ENCODE peak calls at places on chromosomes 3 and 15, in five cellular contexts. One of them, this sample, is unnamed.

GRCh38 chr15:90086868-90087268 is 15.4 kb downstream of the IDH2 start:
- DNase-seq in cardiac muscle cell: peak
- DNase-seq in AG04450: no peak
- DNase-seq in GM12865: peak
- DNase-seq in mammary epithelial cell: peak
- DNase-seq in this sample: no peak

GRCh38 chr3:56125358-56126005 is 342.8 kb downstream of the ERC2 start:
- DNase-seq in cardiac muscle cell: peak
- DNase-seq in AG04450: peak
- DNase-seq in GM12865: no peak
- DNase-seq in mammary epithelial cell: peak
- DNase-seq in this sample: peak

GRCh38 chr15:32878849-32879795 is 161.3 kb downstream of the GREM1 start:
- DNase-seq in cardiac muscle cell: no peak
- DNase-seq in AG04450: no peak
- DNase-seq in GM12865: no peak
- DNase-seq in mammary epithelial cell: no peak
- DNase-seq in this sample: no peak

GRCh38 chr3:100254168-100254777 is 6.5 kb upstream of the TBC1D23 start:
- DNase-seq in cardiac muscle cell: peak
- DNase-seq in AG04450: peak
- DNase-seq in GM12865: peak
- DNase-seq in mammary epithelial cell: peak
- DNase-seq in this sample: no peak

GRCh38 chr3:106821801-106822200 is 555.4 kb upstream of the CCDC54 start:
- DNase-seq in cardiac muscle cell: no peak
- DNase-seq in AG04450: no peak
- DNase-seq in GM12865: no peak
- DNase-seq in mammary epithelial cell: no peak
- DNase-seq in this sample: no peak

GRCh38 chr15:60297047-60297446 is 100.7 kb downstream of the ANXA2 start:
- DNase-seq in cardiac muscle cell: no peak
- DNase-seq in AG04450: no peak
- DNase-seq in GM12865: peak
- DNase-seq in mammary epithelial cell: peak
- DNase-seq in this sample: no peak

GRCh38 chr3:87120221-87120620 is 106.9 kb upstream of the CHMP2B start:
- DNase-seq in cardiac muscle cell: no peak
- DNase-seq in AG04450: no peak
- DNase-seq in GM12865: no peak
- DNase-seq in mammary epithelial cell: no peak
- DNase-seq in this sample: no peak

GRCh38 chr3:23258110-23258509 is 55.0 kb downstream of the UBE2E2 start:
- DNase-seq in cardiac muscle cell: no peak
- DNase-seq in AG04450: no peak
- DNase-seq in GM12865: no peak
- DNase-seq in mammary epithelial cell: no peak
- DNase-seq in this sample: no peak

GRCh38 chr3:152444029-152444641 is 175.4 kb downstream of the MBNL1 start:
- DNase-seq in cardiac muscle cell: peak
- DNase-seq in AG04450: peak
- DNase-seq in GM12865: peak
- DNase-seq in mammary epithelial cell: peak
- DNase-seq in this sample: peak

GRCh38 chr15:96270581-96271172 is 59.8 kb upstream of the NR2F2 start:
- DNase-seq in cardiac muscle cell: peak
- DNase-seq in AG04450: no peak
- DNase-seq in GM12865: no peak
- DNase-seq in mammary epithelial cell: peak
- DNase-seq in this sample: no peak

GRCh38 chr15:89433686-89434085 is 62.7 kb downstream of the RHCG start:
- DNase-seq in cardiac muscle cell: no peak
- DNase-seq in AG04450: no peak
- DNase-seq in GM12865: no peak
- DNase-seq in mammary epithelial cell: no peak
- DNase-seq in this sample: no peak

GRCh38 chr3:146625117-146625775 is 20.1 kb upstream of the PLSCR5 start:
- DNase-seq in cardiac muscle cell: peak
- DNase-seq in AG04450: no peak
- DNase-seq in GM12865: no peak
- DNase-seq in mammary epithelial cell: no peak
- DNase-seq in this sample: no peak

GRCh38 chr15:85955501-85956391 is 123.9 kb upstream of the AGBL1 start:
- DNase-seq in cardiac muscle cell: no peak
- DNase-seq in AG04450: no peak
- DNase-seq in GM12865: peak
- DNase-seq in mammary epithelial cell: peak
- DNase-seq in this sample: no peak
- TF ChIP-seq CTCF in cardiac muscle cell: no peak
- TF ChIP-seq CTCF in AG04450: no peak
- TF ChIP-seq CTCF in GM12865: no peak
- TF ChIP-seq CTCF in mammary epithelial cell: no peak
- TF ChIP-seq CTCF in this sample: no peak

DNA sequence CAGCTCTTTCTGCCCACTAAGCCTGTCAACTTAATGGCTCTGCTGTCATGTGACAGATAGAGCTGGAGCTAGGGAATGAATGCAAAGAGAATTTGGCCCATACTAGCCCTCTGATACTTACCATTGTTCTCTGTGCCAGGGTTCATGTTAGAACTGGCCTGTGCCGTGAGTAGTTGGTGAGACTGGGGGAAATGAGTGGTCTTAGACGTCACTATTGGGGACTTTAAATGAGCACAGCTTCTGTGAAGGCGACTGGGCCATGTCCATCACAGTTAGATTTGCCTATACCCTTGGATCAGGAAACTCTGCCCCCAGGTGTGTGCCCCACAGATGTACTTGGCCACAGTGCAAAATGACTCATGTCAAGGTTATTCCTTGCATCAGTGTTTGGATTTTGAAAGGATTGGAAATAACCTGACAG is 124.9 kb downstream of the PTPRG start:
- DNase-seq in cardiac muscle cell: no peak
- DNase-seq in AG04450: no peak
- DNase-seq in GM12865: no peak
- DNase-seq in mammary epithelial cell: peak
- DNase-seq in this sample: no peak
- TF ChIP-seq CTCF in cardiac muscle cell: no peak
- TF ChIP-seq CTCF in AG04450: no peak
- TF ChIP-seq CTCF in GM12865: no peak
- TF ChIP-seq CTCF in mammary epithelial cell: peak
- TF ChIP-seq CTCF in this sample: no peak

DNA sequence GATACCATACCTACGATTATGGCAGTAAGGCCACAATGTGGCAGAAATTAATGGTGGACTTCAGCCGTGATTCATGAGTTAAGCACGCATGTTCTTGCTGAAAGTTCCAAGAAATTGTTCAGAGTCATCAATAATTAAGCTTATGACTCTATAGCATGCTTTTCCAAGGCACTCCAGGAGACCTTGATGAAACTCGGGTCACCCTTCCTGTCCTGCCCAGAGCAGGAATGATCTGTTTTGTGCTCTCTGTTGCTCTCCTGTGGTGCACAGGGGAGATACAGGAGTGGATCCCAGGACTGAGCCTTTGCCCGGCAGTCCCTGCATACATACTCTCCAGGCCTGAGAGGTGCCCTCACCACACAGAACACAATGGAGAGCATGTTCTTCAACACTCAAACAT is 141.6 kb upstream of the SLC2A2 start:
- DNase-seq in cardiac muscle cell: peak
- DNase-seq in AG04450: no peak
- DNase-seq in GM12865: no peak
- DNase-seq in mammary epithelial cell: no peak
- DNase-seq in this sample: no peak
- TF ChIP-seq CTCF in cardiac muscle cell: peak
- TF ChIP-seq CTCF in AG04450: peak
- TF ChIP-seq CTCF in GM12865: no peak
- TF ChIP-seq CTCF in mammary epithelial cell: peak
- TF ChIP-seq CTCF in this sample: peak

GRCh38 chr15:31455499-31455898 is 128.9 kb downstream of the KLF13 start:
- DNase-seq in cardiac muscle cell: no peak
- DNase-seq in AG04450: no peak
- DNase-seq in GM12865: peak
- DNase-seq in mammary epithelial cell: no peak
- DNase-seq in this sample: no peak
- TF ChIP-seq CTCF in cardiac muscle cell: peak
- TF ChIP-seq CTCF in AG04450: peak
- TF ChIP-seq CTCF in GM12865: peak
- TF ChIP-seq CTCF in mammary epithelial cell: no peak
- TF ChIP-seq CTCF in this sample: no peak

DNA sequence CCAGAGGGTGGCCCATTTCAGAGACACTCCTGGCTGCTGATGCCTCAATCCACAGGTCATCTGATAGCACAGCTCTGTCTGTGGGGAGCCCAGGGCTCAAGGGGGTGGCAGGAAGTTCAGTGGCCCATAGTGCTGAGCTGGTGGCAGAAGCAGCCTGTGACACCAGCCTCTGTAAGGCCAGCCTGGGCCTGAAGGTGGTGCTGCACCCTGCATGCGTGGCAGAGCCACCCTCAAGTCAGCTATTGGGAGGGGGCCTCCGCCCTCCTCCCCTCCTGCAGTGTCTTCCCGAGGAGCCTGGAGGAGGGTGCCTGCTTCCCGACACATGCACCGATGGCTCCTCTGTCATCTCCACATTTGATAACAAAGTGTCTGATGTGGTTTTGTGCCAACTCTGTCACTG is 3.0 kb downstream of the PLA1A start:
- DNase-seq in cardiac muscle cell: no peak
- DNase-seq in AG04450: no peak
- DNase-seq in GM12865: peak
- DNase-seq in mammary epithelial cell: no peak
- DNase-seq in this sample: no peak
- TF ChIP-seq CTCF in cardiac muscle cell: peak
- TF ChIP-seq CTCF in AG04450: peak
- TF ChIP-seq CTCF in GM12865: peak
- TF ChIP-seq CTCF in mammary epithelial cell: peak
- TF ChIP-seq CTCF in this sample: peak

GRCh38 chr15:51103330-51103729 is 8.6 kb upstream of the TNFAIP8L3 start:
- DNase-seq in cardiac muscle cell: peak
- DNase-seq in AG04450: peak
- DNase-seq in GM12865: no peak
- DNase-seq in mammary epithelial cell: peak
- DNase-seq in this sample: no peak

GRCh38 chr15:51098331-51098619 is 3.6 kb upstream of the TNFAIP8L3 start:
- DNase-seq in cardiac muscle cell: no peak
- DNase-seq in AG04450: no peak
- DNase-seq in GM12865: no peak
- DNase-seq in mammary epithelial cell: no peak
- DNase-seq in this sample: no peak

GRCh38 chr15:51097553-51098330 is 3.0 kb upstream of the TNFAIP8L3 start:
- DNase-seq in cardiac muscle cell: peak
- DNase-seq in AG04450: no peak
- DNase-seq in GM12865: no peak
- DNase-seq in mammary epithelial cell: peak
- DNase-seq in this sample: no peak

GRCh38 chr15:51099185-51099584 is 4.5 kb upstream of the TNFAIP8L3 start:
- DNase-seq in cardiac muscle cell: no peak
- DNase-seq in AG04450: no peak
- DNase-seq in GM12865: no peak
- DNase-seq in mammary epithelial cell: no peak
- DNase-seq in this sample: no peak

GRCh38 chr15:51100785-51101489 is 6.2 kb upstream of the TNFAIP8L3 start:
- DNase-seq in cardiac muscle cell: no peak
- DNase-seq in AG04450: no peak
- DNase-seq in GM12865: no peak
- DNase-seq in mammary epithelial cell: no peak
- DNase-seq in this sample: no peak
- TF ChIP-seq CTCF in cardiac muscle cell: no peak
- TF ChIP-seq CTCF in AG04450: no peak
- TF ChIP-seq CTCF in GM12865: no peak
- TF ChIP-seq CTCF in mammary epithelial cell: no peak
- TF ChIP-seq CTCF in this sample: no peak

DNA sequence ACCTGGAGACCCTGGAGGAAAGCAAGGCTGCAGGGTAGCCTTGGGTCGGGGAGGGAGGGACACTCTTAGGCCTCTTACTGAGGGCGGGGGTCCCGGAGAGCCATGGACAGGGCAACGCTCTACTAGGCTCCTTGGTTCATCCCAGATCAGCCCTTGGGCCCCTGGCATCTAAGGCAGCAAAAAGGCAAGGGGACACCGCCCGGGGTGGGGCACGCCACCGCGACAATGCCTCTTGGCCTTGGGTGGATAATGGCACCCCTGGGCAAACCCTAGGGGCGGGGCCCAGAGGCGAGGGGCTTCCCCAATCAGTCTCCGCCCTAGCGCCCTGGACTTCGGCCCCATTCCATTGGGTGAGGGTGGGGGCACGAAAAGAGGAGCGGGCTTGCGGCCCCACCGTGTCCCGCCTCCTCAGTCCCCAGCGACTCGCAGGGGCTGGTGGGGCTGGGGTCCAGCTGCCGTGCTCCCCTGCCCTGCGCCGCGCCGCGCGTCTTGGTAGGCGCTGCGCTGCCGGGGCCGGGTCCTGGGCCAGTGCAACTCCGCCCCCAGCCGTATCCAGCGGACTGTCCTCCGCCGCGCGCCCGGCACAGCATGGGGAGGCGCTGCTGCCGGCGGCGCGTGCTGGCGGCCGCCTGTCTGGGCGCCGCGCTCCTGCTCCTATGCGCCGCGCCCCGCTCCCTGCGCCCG is at the start of gene CHST13:
- DNase-seq in cardiac muscle cell: peak
- DNase-seq in AG04450: no peak
- DNase-seq in GM12865: no peak
- DNase-seq in mammary epithelial cell: peak
- DNase-seq in this sample: no peak
- TF ChIP-seq CTCF in cardiac muscle cell: no peak
- TF ChIP-seq CTCF in AG04450: no peak
- TF ChIP-seq CTCF in GM12865: no peak
- TF ChIP-seq CTCF in mammary epithelial cell: no peak
- TF ChIP-seq CTCF in this sample: no peak

GRCh38 chr3:190605385-190605784 is 91.5 kb downstream of the IL1RAP start:
- DNase-seq in cardiac muscle cell: no peak
- DNase-seq in AG04450: no peak
- DNase-seq in GM12865: no peak
- DNase-seq in mammary epithelial cell: no peak
- DNase-seq in this sample: no peak

GRCh38 chr3:190596341-190597285 is 82.7 kb downstream of the IL1RAP start:
- DNase-seq in cardiac muscle cell: no peak
- DNase-seq in AG04450: no peak
- DNase-seq in GM12865: no peak
- DNase-seq in mammary epithelial cell: no peak
- DNase-seq in this sample: no peak

GRCh38 chr3:190597291-190597690 is 83.4 kb downstream of the IL1RAP start:
- DNase-seq in cardiac muscle cell: peak
- DNase-seq in AG04450: no peak
- DNase-seq in GM12865: no peak
- DNase-seq in mammary epithelial cell: no peak
- DNase-seq in this sample: no peak

GRCh38 chr3:190606596-190606995 is 92.7 kb downstream of the IL1RAP start:
- DNase-seq in cardiac muscle cell: no peak
- DNase-seq in AG04450: no peak
- DNase-seq in GM12865: no peak
- DNase-seq in mammary epithelial cell: no peak
- DNase-seq in this sample: no peak

GRCh38 chr3:190601597-190601996 is 87.7 kb downstream of the IL1RAP start:
- DNase-seq in cardiac muscle cell: peak
- DNase-seq in AG04450: no peak
- DNase-seq in GM12865: no peak
- DNase-seq in mammary epithelial cell: no peak
- DNase-seq in this sample: no peak
- TF ChIP-seq CTCF in cardiac muscle cell: no peak
- TF ChIP-seq CTCF in AG04450: no peak
- TF ChIP-seq CTCF in GM12865: no peak
- TF ChIP-seq CTCF in mammary epithelial cell: no peak
- TF ChIP-seq CTCF in this sample: no peak

This sample was measured in AG09319.